ENCODE peak calls at places on chromosomes 5 and 9, in five cellular contexts. G, P, D, V and N are unnamed samples.
A peak's percentile ranks its signal among the peaks of the same experiment; 100 is the strongest.

GRCh38 chr9:98742325-98743280 is 33.9 kb upstream of the GABBR2 start:
- DNase-seq in P (peak; percentile 4), V (no peak), G (no peak), D (no peak), N (peak; percentile 12)

GRCh38 chr5:89043676-89044075 is 160.7 kb upstream of the MEF2C start:
- DNase-seq in D (no peak), P (no peak), G (no peak), V (no peak), N (no peak)

GRCh38 chr9:38284768-38285080 is 107.8 kb upstream of the ALDH1B1 start:
- DNase-seq in G (no peak), V (no peak), P (no peak), D (no peak), N (no peak)

GRCh38 chr5:74631088-74631960 is 9.2 kb downstream of the ENC1 start:
- DNase-seq in G (no peak), D (peak; percentile 53), P (peak; percentile 84), V (no peak), N (no peak)

GRCh38 chr5:36630201-36630968 is 24.0 kb downstream of the SLC1A3 start:
- DNase-seq in P (no peak), D (no peak), V (no peak), G (no peak), N (no peak)

GRCh38 chr9:34493972-34494535 is 28.7 kb downstream of the ENHO start:
- DNase-seq in P (peak; percentile 64), V (no peak), G (no peak), D (no peak), N (peak; percentile 12)

GRCh38 chr9:134778156-134778555 is 102.5 kb upstream of the FCN2 start:
- DNase-seq in G (no peak), P (no peak), V (no peak), D (no peak), N (no peak)

GRCh38 chr9:71793386-71794105 is 25.2 kb upstream of the CEMIP2 start:
- DNase-seq in G (no peak), D (no peak), V (no peak), P (peak; percentile 47), N (no peak)

GRCh38 chr9:122222741-122223140 is 6.0 kb downstream of the LHX6 start:
- DNase-seq in G (no peak), V (no peak), D (no peak), P (no peak), N (no peak)

GRCh38 chr9:136795027-136795402 is 1.1 kb upstream of the CCDC183 start:
- DNase-seq in G (no peak), V (no peak), P (no peak), D (no peak), N (no peak)

GRCh38 chr5:26143259-26143658 is 895.1 kb downstream of the CDH9 start:
- DNase-seq in G (no peak), V (no peak), P (no peak), D (no peak), N (no peak)

GRCh38 chr5:150118561-150119229 is 32.3 kb upstream of the CSF1R start:
- DNase-seq in P (no peak), D (no peak), G (no peak), V (no peak), N (no peak)

GRCh38 chr9:116796669-116797068 is 109.6 kb downstream of the TRIM32 start:
- DNase-seq in P (no peak), G (no peak), D (no peak), V (no peak), N (no peak)

GRCh38 chr5:82156876-82157275 is 121.3 kb downstream of the RPS23 start:
- DNase-seq in P (no peak), V (no peak), D (no peak), G (no peak), N (no peak)

GRCh38 chr5:109740329-109740728 is 50.6 kb downstream of the MAN2A1 start:
- DNase-seq in D (no peak), P (no peak), G (peak; percentile 26), V (peak; percentile 39), N (no peak)

GRCh38 chr9:18684608-18685317 is 210.8 kb downstream of the ADAMTSL1 start:
- DNase-seq in D (no peak), P (no peak), G (no peak), V (no peak), N (no peak)

GRCh38 chr9:38012767-38013450 is 56.1 kb downstream of the SHB start:
- DNase-seq in V (no peak), D (no peak), G (no peak), P (no peak), N (no peak)

GRCh38 chr9:12469084-12469483 is 224.1 kb upstream of the TYRP1 start:
- DNase-seq in G (no peak), V (no peak), P (no peak), D (no peak), N (no peak)

GRCh38 chr5:160033546-160034252 is 24.8 kb downstream of the TTC1 start:
- DNase-seq in D (no peak), V (no peak), P (no peak), G (no peak), N (no peak)

GRCh38 chr5:173003360-173003759 is 19.8 kb downstream of the ATP6V0E1 start:
- DNase-seq in P (no peak), G (no peak), D (no peak), V (no peak), N (no peak)

GRCh38 chr9:114266969-114267368 is 55.9 kb upstream of the ORM1 start:
- DNase-seq in V (no peak), D (no peak), P (peak; percentile 56), G (no peak), N (no peak)

DNA sequence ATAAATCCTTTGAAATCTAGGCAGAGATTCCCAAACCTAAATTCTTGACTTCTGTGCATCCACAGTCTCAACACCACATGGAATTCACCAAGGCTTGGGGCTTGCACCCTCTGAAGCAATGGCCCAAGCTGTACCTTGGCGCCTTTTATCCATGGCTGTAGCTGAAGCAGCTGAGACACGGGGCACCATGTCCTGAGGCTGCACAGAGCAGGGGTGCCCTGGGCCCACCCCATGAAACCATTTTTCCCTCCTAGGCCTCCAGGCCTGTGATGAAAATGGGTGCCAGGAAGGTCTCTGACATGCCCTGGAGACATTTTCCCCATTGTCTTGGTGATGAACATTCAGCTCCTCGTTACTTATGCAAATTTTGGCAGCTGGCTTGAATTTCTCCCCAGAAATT is 158.6 kb upstream of the NUDT12 start:
- DNase-seq in D (no peak), G (no peak), V (no peak), P (no peak), N (no peak)
- H3K4me3 ChIP-seq in D (no peak overlapping the region), G (no peak overlapping the region), V (no peak overlapping the region), P (no peak overlapping the region), N (no peak overlapping the region)

DNA sequence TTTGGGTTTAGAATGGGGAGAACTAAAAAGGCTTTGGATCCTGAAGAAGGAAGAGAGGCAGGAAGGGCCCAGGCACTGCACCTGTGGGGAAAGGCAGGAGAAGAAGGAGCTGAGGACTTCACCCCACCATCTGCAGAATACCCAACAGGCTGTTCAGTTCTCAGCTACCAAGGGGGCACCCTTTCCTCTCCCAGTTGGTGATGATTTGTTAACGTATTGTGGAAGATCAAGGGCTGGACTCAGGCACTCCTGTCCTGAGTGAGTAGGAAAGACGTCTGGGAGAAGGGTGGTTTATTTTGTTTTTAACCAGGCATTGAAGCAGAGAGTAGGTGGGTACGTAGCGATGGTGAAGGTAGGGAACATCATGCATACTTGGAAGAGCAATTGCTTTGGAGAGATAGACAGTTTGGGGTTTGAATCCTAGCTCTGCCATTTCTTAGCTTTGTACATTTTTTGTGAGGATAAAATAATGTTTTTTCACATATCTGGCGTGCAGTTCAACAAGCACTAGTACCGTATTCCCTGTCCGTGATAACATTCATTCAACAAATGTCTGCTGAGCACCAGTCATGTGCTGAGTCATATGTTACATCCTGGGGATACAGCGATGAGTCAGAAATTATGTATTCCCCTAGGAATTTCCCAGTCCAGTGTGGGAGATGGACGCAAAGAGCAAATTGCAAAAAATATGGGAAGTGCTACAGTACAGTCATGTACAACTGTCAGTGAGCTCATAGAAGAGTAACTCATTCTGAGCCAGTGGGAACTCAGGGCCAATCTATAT is 2.1 kb downstream of the MSANTD3 start:
- DNase-seq in G (peak; percentile 96), V (peak; percentile 50), D (no peak), P (peak; percentile 98), N (peak; percentile 98)
- H3K4me3 ChIP-seq in G (peak overlapping the region; percentile 80), V (peak overlapping the region; percentile 13), D (no peak overlapping the region), P (peak overlapping the region; percentile 75), N (peak overlapping the region; percentile 67)

GRCh38 chr5:522899-523657 is 1.2 kb downstream of the SLC9A3 start:
- DNase-seq in D (no peak), P (no peak), V (no peak), G (no peak), N (no peak)
- H3K4me3 ChIP-seq in D (no peak overlapping the region), P (no peak overlapping the region), V (no peak overlapping the region), G (no peak overlapping the region), N (no peak overlapping the region)

GRCh38 chr9:89234186-89234585 is 55.6 kb upstream of the SHC3 start:
- DNase-seq in P (no peak), G (no peak), V (no peak), D (no peak), N (no peak)

GRCh38 chr9:89236955-89237573 is 58.4 kb upstream of the SHC3 start:
- DNase-seq in V (no peak), P (no peak), G (no peak), D (no peak), N (no peak)

DNA sequence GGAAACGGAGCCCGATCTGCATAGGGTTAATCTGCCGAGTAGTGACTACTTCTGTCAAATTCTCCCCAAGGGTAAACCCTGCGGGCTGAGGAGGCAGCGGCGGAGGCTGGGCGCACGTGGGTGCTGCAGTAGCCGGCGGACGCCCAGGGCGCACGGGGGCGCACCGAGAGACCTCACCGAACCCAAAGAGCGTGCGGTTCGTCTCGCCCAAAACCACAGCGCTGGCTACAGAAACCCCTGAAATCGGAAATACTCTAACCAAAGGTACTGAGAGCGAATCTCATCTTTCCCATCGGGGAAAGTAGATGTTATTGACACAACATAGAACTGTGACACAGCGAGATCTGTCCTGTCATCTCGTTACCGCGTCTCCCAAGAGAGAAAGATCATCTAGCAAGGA is 56.0 kb upstream of the SHC3 start:
- DNase-seq in P (peak; percentile 13), D (no peak), V (peak; percentile 31), G (no peak), N (no peak)
- H3K4me3 ChIP-seq in P (peak overlapping the region; percentile 19), D (no peak overlapping the region), V (peak overlapping the region; percentile 45), G (peak overlapping the region; percentile 45), N (peak overlapping the region; percentile 20)

DNA sequence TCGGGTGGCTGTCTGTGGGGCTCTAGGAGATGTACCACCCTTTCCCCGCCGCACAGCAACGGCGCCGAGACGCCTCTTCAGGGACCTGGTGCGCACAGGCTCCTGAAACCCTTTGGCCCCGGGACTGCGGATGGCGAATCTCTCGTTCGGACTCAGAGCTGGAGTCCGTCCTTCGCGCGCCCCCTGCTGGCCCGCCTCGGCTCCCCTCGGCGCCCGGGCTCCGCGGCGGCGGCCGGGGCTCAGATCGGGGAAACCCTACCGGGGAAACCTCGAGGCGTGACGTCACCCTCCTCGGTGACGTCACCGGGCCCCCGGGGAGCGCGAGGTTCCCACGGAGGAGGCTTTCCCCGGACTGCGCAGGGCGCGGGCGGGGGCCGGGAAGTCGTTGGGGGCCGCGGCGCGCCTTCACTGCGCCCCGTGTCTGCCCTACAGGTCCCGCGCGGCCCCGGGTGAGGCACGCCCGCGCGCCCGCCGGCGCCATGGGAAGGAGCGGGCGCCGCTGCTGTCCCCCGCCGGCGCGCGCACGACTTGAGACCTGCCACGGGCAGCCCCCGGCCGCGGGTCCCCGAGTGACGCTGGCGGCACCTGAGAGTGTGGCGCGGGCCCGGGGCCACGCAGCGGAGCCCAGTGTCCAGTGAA is 7.9 kb downstream of the PRR7 start:
- DNase-seq in D (peak; percentile 95), P (peak; percentile 89), G (no peak), V (peak; percentile 96), N (no peak)
- H3K4me3 ChIP-seq in D (peak overlapping the region; percentile 59), P (peak overlapping the region; percentile 45), G (peak overlapping the region; percentile 50), V (peak overlapping the region; percentile 77), N (peak overlapping the region; percentile 45)